ENCODE peak calls at places on chromosomes 4 and X, in five cellular contexts. One of them, this sample, is unnamed.

GRCh38 chr4:84470204-84470785 is 28.8 kb downstream of the NKX6-1 start:
- DNase-seq in NCI-H1930: no peak
- DNase-seq in stimulated activated CD4-positive, alpha-beta T cell treated with anti-CD3 and anti-CD28 coated beads, Interleukin-15, amount 100 ng/mL, for 1 hour: no peak
- DNase-seq in glutamatergic neuron: no peak
- DNase-seq in NCI-H1092: no peak
- DNase-seq in this sample: no peak

GRCh38 chr4:93414041-93414440 is 414.5 kb upstream of the ATOH1 start:
- DNase-seq in NCI-H1930: no peak
- DNase-seq in stimulated activated CD4-positive, alpha-beta T cell treated with anti-CD3 and anti-CD28 coated beads, Interleukin-15, amount 100 ng/mL, for 1 hour: no peak
- DNase-seq in glutamatergic neuron: no peak
- DNase-seq in NCI-H1092: no peak
- DNase-seq in this sample: no peak

GRCh38 chr4:17869327-17869726 is 58.5 kb downstream of the NCAPG start:
- DNase-seq in NCI-H1930: no peak
- DNase-seq in stimulated activated CD4-positive, alpha-beta T cell treated with anti-CD3 and anti-CD28 coated beads, Interleukin-15, amount 100 ng/mL, for 1 hour: no peak
- DNase-seq in glutamatergic neuron: no peak
- DNase-seq in NCI-H1092: no peak
- DNase-seq in this sample: no peak

GRCh38 chr4:7419961-7420660 is 14.6 kb downstream of the PSAPL1 start:
- DNase-seq in NCI-H1930: no peak
- DNase-seq in stimulated activated CD4-positive, alpha-beta T cell treated with anti-CD3 and anti-CD28 coated beads, Interleukin-15, amount 100 ng/mL, for 1 hour: no peak
- DNase-seq in glutamatergic neuron: no peak
- DNase-seq in NCI-H1092: peak
- DNase-seq in this sample: no peak

GRCh38 chr4:164446516-164446915 is 307.4 kb upstream of the SMIM31 start:
- DNase-seq in NCI-H1930: no peak
- DNase-seq in stimulated activated CD4-positive, alpha-beta T cell treated with anti-CD3 and anti-CD28 coated beads, Interleukin-15, amount 100 ng/mL, for 1 hour: no peak
- DNase-seq in glutamatergic neuron: no peak
- DNase-seq in NCI-H1092: no peak
- DNase-seq in this sample: no peak

GRCh38 chrX:49838374-49838773 is 9.3 kb downstream of the PAGE4 start:
- DNase-seq in NCI-H1930: no peak
- DNase-seq in stimulated activated CD4-positive, alpha-beta T cell treated with anti-CD3 and anti-CD28 coated beads, Interleukin-15, amount 100 ng/mL, for 1 hour: no peak
- DNase-seq in glutamatergic neuron: peak
- DNase-seq in NCI-H1092: peak
- DNase-seq in this sample: no peak

GRCh38 chrX:139971394-139971749 is 6.1 kb upstream of the CXorf66 start:
- DNase-seq in NCI-H1930: no peak
- DNase-seq in stimulated activated CD4-positive, alpha-beta T cell treated with anti-CD3 and anti-CD28 coated beads, Interleukin-15, amount 100 ng/mL, for 1 hour: no peak
- DNase-seq in glutamatergic neuron: no peak
- DNase-seq in NCI-H1092: no peak
- DNase-seq in this sample: no peak

GRCh38 chr4:1612278-1613098 is 71.6 kb downstream of the FAM53A start:
- DNase-seq in NCI-H1930: no peak
- DNase-seq in stimulated activated CD4-positive, alpha-beta T cell treated with anti-CD3 and anti-CD28 coated beads, Interleukin-15, amount 100 ng/mL, for 1 hour: no peak
- DNase-seq in glutamatergic neuron: peak
- DNase-seq in NCI-H1092: no peak
- DNase-seq in this sample: no peak

GRCh38 chrX:153392642-153393321 is 8.4 kb downstream of the PNMA6E start:
- DNase-seq in NCI-H1930: no peak
- DNase-seq in stimulated activated CD4-positive, alpha-beta T cell treated with anti-CD3 and anti-CD28 coated beads, Interleukin-15, amount 100 ng/mL, for 1 hour: no peak
- DNase-seq in glutamatergic neuron: no peak
- DNase-seq in NCI-H1092: no peak
- DNase-seq in this sample: no peak